ENCODE peak calls at places on chromosomes 3 and 15, in four cellular contexts. One of them, this sample, is unnamed.

GRCh38 chr3:52023860-52024764 is 28.4 kb upstream of the RPL29 start:
- DNase-seq in RPMI7951: no peak
- DNase-seq in hepatocyte: no peak
- DNase-seq in HEK293T: no peak
- DNase-seq in this sample: no peak

GRCh38 chr3:40366203-40367162 is 20.5 kb upstream of the ENTPD3 start:
- DNase-seq in RPMI7951: peak; percentile 12
- DNase-seq in hepatocyte: no peak
- DNase-seq in HEK293T: no peak
- DNase-seq in this sample: peak; percentile 22

GRCh38 chr15:89129123-89129815 is 41.0 kb downstream of the ABHD2 start:
- DNase-seq in RPMI7951: no peak
- DNase-seq in hepatocyte: peak; percentile 51
- DNase-seq in HEK293T: peak; percentile 63
- DNase-seq in this sample: peak; percentile 39

GRCh38 chr3:7238565-7239295 is 377.8 kb downstream of the GRM7 start:
- DNase-seq in RPMI7951: no peak
- DNase-seq in hepatocyte: no peak
- DNase-seq in HEK293T: no peak
- DNase-seq in this sample: no peak

GRCh38 chr3:125103406-125103805 is 47.6 kb upstream of the HEG1 start:
- DNase-seq in RPMI7951: no peak
- DNase-seq in hepatocyte: no peak
- DNase-seq in HEK293T: no peak
- DNase-seq in this sample: no peak

GRCh38 chr3:193780810-193781472 is 187.9 kb downstream of the OPA1 start:
- DNase-seq in RPMI7951: peak; percentile 89
- DNase-seq in hepatocyte: peak; percentile 89
- DNase-seq in HEK293T: peak; percentile 71
- DNase-seq in this sample: peak; percentile 80

GRCh38 chr3:100603449-100603848 is 6.0 kb upstream of the ADGRG7 start:
- DNase-seq in RPMI7951: peak; percentile 61
- DNase-seq in hepatocyte: peak; percentile 43
- DNase-seq in HEK293T: peak; percentile 44
- DNase-seq in this sample: peak; percentile 42

GRCh38 chr3:146466596-146466995 is 2.8 kb downstream of the PLSCR2 start:
- DNase-seq in RPMI7951: no peak
- DNase-seq in hepatocyte: no peak
- DNase-seq in HEK293T: no peak
- DNase-seq in this sample: no peak

GRCh38 chr15:42623951-42624350 is 48.5 kb downstream of the STARD9 start:
- DNase-seq in RPMI7951: no peak
- DNase-seq in hepatocyte: no peak
- DNase-seq in HEK293T: no peak
- DNase-seq in this sample: no peak